ENCODE peak calls at places on chromosome 22, in seven cellular contexts. Q is cardiac muscle cell, S is mammary epithelial cell, R is fibroblast of the aortic adventitia, L is PC-9, E is choroid plexus epithelial cell, O is fibroblast of lung. M is an unnamed sample.

GRCh38 chr22:40383905-40384304 is 13.5 kb downstream of the SGSM3 start:
- DNase-seq in Q (no peak), S (no peak), R (peak), L (no peak), E (peak), O (peak), M (no peak)

GRCh38 chr22:26823966-26824365 is 166.6 kb downstream of the MIAT start:
- DNase-seq in Q (no peak), S (no peak), R (no peak), L (no peak), E (no peak), O (no peak), M (no peak)

GRCh38 chr22:49972163-49973017 is 11.8 kb downstream of the PIM3 start:
- DNase-seq in Q (no peak), S (no peak), R (no peak), L (no peak), E (no peak), O (no peak), M (no peak)

GRCh38 chr22:25700996-25701815 is 40.8 kb upstream of the MYO18B start:
- DNase-seq in Q (peak), S (no peak), R (peak), L (no peak), E (peak), O (peak), M (no peak)

GRCh38 chr22:23238707-23239106 is 58.4 kb downstream of the BCR start:
- DNase-seq in Q (no peak), S (no peak), R (no peak), L (no peak), E (no peak), O (no peak), M (no peak)

GRCh38 chr22:23789638-23790037 is 2.9 kb downstream of the SMARCB1 start:
- DNase-seq in Q (peak), S (no peak), R (no peak), L (no peak), E (no peak), O (no peak), M (no peak)

GRCh38 chr22:33538277-33538885 is 381.9 kb downstream of the LARGE1 start:
- DNase-seq in Q (no peak), S (no peak), R (no peak), L (no peak), E (no peak), O (no peak), M (no peak)

GRCh38 chr22:29032584-29032983 is 29.0 kb downstream of the C22orf31 start:
- DNase-seq in Q (no peak), S (no peak), R (peak), L (peak), E (no peak), O (peak), M (no peak)

GRCh38 chr22:20843501-20843900 is 15.1 kb downstream of the PI4KA start:
- DNase-seq in Q (no peak), S (peak), R (no peak), L (peak), E (no peak), O (no peak), M (no peak)

GRCh38 chr22:32482708-32483107 is 8.1 kb downstream of the FBXO7 start:
- DNase-seq in Q (no peak), S (peak), R (no peak), L (no peak), E (no peak), O (peak), M (no peak)

GRCh38 chr22:50684986-50685385 is 12.4 kb downstream of the SHANK3 start:
- DNase-seq in Q (no peak), S (no peak), R (peak), L (no peak), E (peak), O (peak), M (peak)

GRCh38 chr22:31440681-31441080 is 41.3 kb downstream of the DRG1 start:
- DNase-seq in Q (no peak), S (no peak), R (no peak), L (no peak), E (no peak), O (no peak), M (no peak)

GRCh38 chr22:17748555-17749353 is 25.5 kb downstream of the BID start:
- DNase-seq in Q (peak), S (no peak), R (no peak), L (no peak), E (no peak), O (no peak), M (no peak)

GRCh38 chr22:32802291-32802826 is 854 bp downstream of the TIMP3 start:
- DNase-seq in Q (no peak), S (peak), R (peak), L (no peak), E (peak), O (peak), M (no peak)

GRCh38 chr22:34801221-34801620 is 264.7 kb upstream of the ISX start:
- DNase-seq in Q (no peak), S (no peak), R (no peak), L (no peak), E (no peak), O (no peak), M (no peak)

GRCh38 chr22:30614879-30615278 is 7.9 kb downstream of the TCN2 start:
- DNase-seq in Q (no peak), S (no peak), R (no peak), L (peak), E (no peak), O (no peak), M (no peak)

GRCh38 chr22:45101828-45102227 is 61.9 kb upstream of the NUP50 start:
- DNase-seq in Q (peak), S (peak), R (peak), L (no peak), E (peak), O (peak), M (no peak)

GRCh38 chr22:49683032-49683431 is 144.6 kb downstream of the BRD1 start:
- DNase-seq in Q (no peak), S (no peak), R (no peak), L (no peak), E (no peak), O (no peak), M (no peak)

GRCh38 chr22:31977939-31978338 is 33.6 kb downstream of the YWHAH start:
- DNase-seq in Q (no peak), S (no peak), R (no peak), L (no peak), E (no peak), O (no peak), M (no peak)

GRCh38 chr22:45237065-45237990 is 3.4 kb downstream of the KIAA0930 start:
- DNase-seq in Q (no peak), S (no peak), R (no peak), L (no peak), E (no peak), O (no peak), M (no peak)

GRCh38 chr22:27088026-27088425 is 430.6 kb downstream of the MIAT start:
- DNase-seq in Q (no peak), S (no peak), R (peak), L (no peak), E (peak), O (peak), M (peak)

GRCh38 chr22:32795214-32795596 is 6.3 kb upstream of the TIMP3 start:
- DNase-seq in Q (no peak), S (no peak), R (no peak), L (no peak), E (no peak), O (no peak), M (no peak)

GRCh38 chr22:30858976-30859713 is 109.4 kb downstream of the MORC2 start:
- DNase-seq in Q (no peak), S (no peak), R (no peak), L (no peak), E (no peak), O (no peak), M (no peak)

GRCh38 chr22:31036671-31037550 is 44.2 kb upstream of the SMTN start:
- DNase-seq in Q (no peak), S (peak), R (peak), L (peak), E (no peak), O (peak), M (peak)

GRCh38 chr22:45453764-45454163 is 40.3 kb downstream of the RIBC2 start:
- DNase-seq in Q (no peak), S (no peak), R (no peak), L (no peak), E (no peak), O (no peak), M (no peak)

GRCh38 chr22:35749808-35750207 is 32.1 kb downstream of the APOL5 start:
- DNase-seq in Q (peak), S (no peak), R (no peak), L (no peak), E (no peak), O (peak), M (peak)

GRCh38 chr22:29700206-29700948 is 19.4 kb upstream of the CABP7 start:
- DNase-seq in Q (no peak), S (no peak), R (peak), L (no peak), E (no peak), O (peak), M (no peak)

GRCh38 chr22:24331468-24332440 is 61.1 kb downstream of the SPECC1L start:
- DNase-seq in Q (no peak), S (no peak), R (no peak), L (no peak), E (peak), O (peak), M (no peak)

GRCh38 chr22:31348766-31349165 is 2.6 kb upstream of the PATZ1 start:
- DNase-seq in Q (no peak), S (no peak), R (no peak), L (no peak), E (no peak), O (no peak), M (no peak)

GRCh38 chr22:42758929-42759629 is 38.4 kb upstream of the A4GALT start:
- DNase-seq in Q (no peak), S (no peak), R (peak), L (no peak), E (peak), O (peak), M (peak)

GRCh38 chr22:45742866-45743450 is 71.3 kb downstream of the ATXN10 start:
- DNase-seq in Q (no peak), S (peak), R (peak), L (peak), E (peak), O (no peak), M (peak)

GRCh38 chr22:17472886-17473285 is 90.4 kb upstream of the SLC25A18 start:
- DNase-seq in Q (peak), S (no peak), R (no peak), L (no peak), E (no peak), O (no peak), M (no peak)

GRCh38 chr22:23401111-23401909 is 178.8 kb downstream of the IGLL1 start:
- DNase-seq in Q (no peak), S (peak), R (peak), L (peak), E (peak), O (peak), M (peak)

DNA sequence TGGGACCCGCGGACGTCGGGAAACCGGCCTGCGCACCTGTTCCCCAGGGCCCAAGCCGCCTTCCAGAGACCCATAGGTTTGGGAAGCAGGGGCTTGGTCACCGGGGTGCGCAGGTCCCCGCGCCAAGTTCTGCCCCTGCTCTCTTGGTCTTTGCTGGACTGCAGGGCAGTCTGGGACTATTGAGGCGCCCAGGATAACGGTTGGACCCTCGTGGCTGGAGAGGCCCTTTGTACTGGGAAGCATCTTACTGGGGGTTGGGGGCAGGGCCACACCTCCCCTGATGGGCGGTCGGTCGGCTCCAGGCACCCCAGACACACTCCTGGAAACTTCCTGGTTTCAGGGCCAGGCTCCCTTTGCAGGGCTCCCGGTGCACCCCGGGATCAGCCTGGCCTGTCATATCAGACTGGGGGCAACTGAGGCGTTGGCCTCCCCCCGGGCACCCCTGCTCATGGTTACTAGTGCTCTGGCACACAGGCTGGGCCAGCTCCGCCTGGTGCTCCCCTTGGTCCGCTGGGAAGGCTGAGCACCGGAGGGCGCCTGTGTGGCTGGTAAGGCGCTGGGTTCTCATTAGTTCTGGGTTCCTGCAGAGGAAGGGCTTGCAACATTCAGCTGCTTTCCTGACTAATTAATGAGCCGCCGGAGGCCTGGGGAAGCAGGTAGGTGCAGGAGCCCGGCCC is 1250.5 kb downstream of the BRD1 start:
- DNase-seq in Q (peak), S (no peak), R (no peak), L (no peak), E (no peak), O (no peak), M (no peak)
- H3K4me3 ChIP-seq in Q (no peak), S (no peak), R (no peak), L (no peak), E (no peak), O (no peak), M (no peak)

GRCh38 chr22:43883012-43883661 is 8.7 kb downstream of the PNPLA5 start:
- DNase-seq in Q (peak), S (peak), R (peak), L (peak), E (peak), O (peak), M (peak)
- TF ChIP-seq CTCF in Q (peak), S (peak), R (peak), L (peak), E (peak), O (peak), M (peak)

GRCh38 chr22:39253427-39254070 is 8.8 kb upstream of the PDGFB start:
- DNase-seq in Q (peak), S (peak), R (peak), L (peak), E (peak), O (peak), M (peak)
- H3K4me3 ChIP-seq in Q (no peak), S (peak), R (no peak), L (peak), E (no peak), O (no peak), M (no peak)

DNA sequence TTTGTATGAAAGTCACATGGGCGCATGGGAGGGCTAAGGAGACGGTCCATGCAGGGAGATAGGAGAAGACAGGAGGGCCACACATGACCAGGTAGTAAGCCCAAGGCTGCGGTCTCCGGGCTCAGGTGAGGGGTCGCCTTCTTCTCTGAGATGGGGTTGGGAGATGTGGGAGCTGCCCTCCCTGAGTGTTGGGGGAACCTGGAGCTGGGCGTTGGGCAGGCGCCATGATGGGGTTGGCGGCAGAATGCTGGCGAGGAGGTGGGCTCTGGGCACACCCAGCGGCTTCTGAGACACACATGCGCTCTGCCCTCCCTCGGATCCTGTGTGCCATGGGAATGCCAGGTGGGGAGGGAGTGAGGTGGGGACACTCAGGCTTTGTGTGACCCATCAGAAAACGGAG is 254.8 kb downstream of the TBC1D22A start:
- DNase-seq in Q (no peak), S (no peak), R (no peak), L (no peak), E (no peak), O (no peak), M (no peak)
- TF ChIP-seq CTCF in Q (no peak), S (no peak), R (no peak), L (no peak), E (no peak), O (no peak), M (no peak)

DNA sequence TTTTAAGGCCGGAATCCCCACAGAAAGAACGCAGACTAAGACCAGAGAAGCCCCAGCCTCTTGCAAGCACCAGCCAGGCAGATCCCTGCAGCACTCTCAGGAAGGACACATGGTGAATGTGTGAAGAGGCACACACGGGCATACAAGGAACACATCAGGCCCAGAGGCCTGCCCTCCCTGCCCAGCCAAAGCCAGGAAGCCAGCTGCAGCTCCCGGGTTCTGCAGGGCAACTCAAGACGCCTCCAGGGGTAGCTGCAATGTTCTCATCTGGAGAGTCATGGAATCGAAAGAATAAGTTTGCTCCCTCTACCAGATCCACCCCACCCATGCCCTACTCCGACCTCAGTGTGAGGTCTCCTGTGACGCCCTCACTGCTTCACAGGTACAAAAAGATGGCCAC is 2.3 kb downstream of the DGCR2 start:
- DNase-seq in Q (no peak), S (no peak), R (no peak), L (no peak), E (no peak), O (no peak), M (no peak)
- H3K4me3 ChIP-seq in Q (no peak), S (no peak), R (no peak), L (no peak), E (no peak), O (peak), M (no peak)

GRCh38 chr22:19800306-19800705 is 39.7 kb downstream of the TBX1 start:
- DNase-seq in Q (no peak), S (no peak), R (no peak), L (no peak), E (no peak), O (no peak), M (no peak)
- TF ChIP-seq CTCF in Q (no peak), S (no peak), R (no peak), L (no peak), E (no peak), O (no peak), M (no peak)

GRCh38 chr22:46846154-46846831 is 83.8 kb downstream of the TBC1D22A start:
- DNase-seq in Q (no peak), S (peak), R (no peak), L (no peak), E (no peak), O (peak), M (no peak)
- H3K4me3 ChIP-seq in Q (no peak), S (no peak), R (peak), L (no peak), E (no peak), O (peak), M (no peak)

GRCh38 chr22:48641906-48642475 is 1185.7 kb downstream of the BRD1 start:
- DNase-seq in Q (no peak), S (no peak), R (no peak), L (no peak), E (no peak), O (no peak), M (no peak)

GRCh38 chr22:48643066-48643731 is 1184.5 kb downstream of the BRD1 start:
- DNase-seq in Q (no peak), S (no peak), R (no peak), L (no peak), E (no peak), O (no peak), M (no peak)

GRCh38 chr22:48644108-48644507 is 1183.6 kb downstream of the BRD1 start:
- DNase-seq in Q (peak), S (no peak), R (no peak), L (no peak), E (no peak), O (peak), M (no peak)

GRCh38 chr22:48640890-48641771 is 1186.5 kb downstream of the BRD1 start:
- DNase-seq in Q (no peak), S (no peak), R (no peak), L (no peak), E (no peak), O (no peak), M (no peak)

GRCh38 chr22:48642550-48642949 is 1185.1 kb downstream of the BRD1 start:
- DNase-seq in Q (no peak), S (no peak), R (no peak), L (no peak), E (no peak), O (no peak), M (no peak)
- TF ChIP-seq CTCF in Q (no peak), S (no peak), R (no peak), L (no peak), E (no peak), O (no peak), M (no peak)

DNA sequence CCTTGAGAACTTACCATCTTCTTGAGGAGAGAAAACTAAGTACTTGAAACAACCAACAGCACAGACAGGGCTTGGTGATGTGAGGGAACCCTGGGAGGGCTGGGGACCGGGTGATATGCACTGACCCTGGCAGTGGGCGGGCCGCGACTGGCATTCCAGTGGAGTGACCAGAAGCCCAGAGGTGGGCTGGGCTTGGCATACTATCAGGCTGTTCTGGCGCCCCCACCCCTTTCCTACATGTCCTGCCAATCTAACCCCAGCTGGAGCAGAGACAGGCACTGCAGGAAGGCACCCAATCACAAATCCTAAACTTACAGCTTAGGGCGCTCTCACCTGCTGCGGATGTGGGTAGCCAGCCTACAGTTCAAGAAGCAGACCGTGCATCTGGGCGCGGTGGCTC is 54.0 kb upstream of the GCAT start:
- DNase-seq in Q (no peak), S (no peak), R (peak), L (peak), E (no peak), O (peak), M (no peak)
- H3K4me3 ChIP-seq in Q (no peak), S (no peak), R (no peak), L (peak), E (no peak), O (no peak), M (no peak)

M was measured in astrocyte of the cerebellum.